ENCODE peak calls at places on chromosomes 3 and 15, in six cellular contexts. V is M059J; A is neuronal stem cell; D is stimulated activated CD4-positive, alpha-beta T cell treated with anti-CD3 and anti-CD28 coated beads, Interleukin-1b, Interleukin-23, amount 100 ng/mL, for 24 hours; J is omental fat pad; N is SK-N-MC. G is an unnamed sample.

GRCh38 chr15:69983696-69984265 is 113.9 kb downstream of the TLE3 start:
- DNase-seq in J (no peak), N (no peak), A (no peak), D (no peak), V (peak; percentile 64), G (no peak)

GRCh38 chr3:71579301-71579933 is 4.1 kb downstream of the FOXP1 start:
- DNase-seq in V (no peak), A (no peak), N (no peak), J (no peak), D (no peak), G (no peak)

GRCh38 chr3:141114179-141114745 is 63.1 kb downstream of the SPSB4 start:
- DNase-seq in D (no peak), J (no peak), N (no peak), A (no peak), V (no peak), G (no peak)

GRCh38 chr3:58121183-58121582 is 89.6 kb downstream of the DNASE1L3 start:
- DNase-seq in A (no peak), N (no peak), D (no peak), J (no peak), V (no peak), G (no peak)

GRCh38 chr3:195150194-195151118 is 120.5 kb downstream of the XXYLT1 start:
- DNase-seq in N (no peak), D (no peak), A (no peak), V (no peak), J (no peak), G (peak; percentile 26)

GRCh38 chr3:109927161-109927560 is 589.8 kb upstream of the DPPA4 start:
- DNase-seq in J (no peak), D (no peak), V (peak; percentile 99), N (no peak), A (no peak), G (peak; percentile 51)

GRCh38 chr3:102374863-102375637 is 59.8 kb upstream of the ZPLD1 start:
- DNase-seq in V (no peak), N (no peak), A (no peak), J (no peak), D (no peak), G (no peak)

GRCh38 chr3:33612641-33613040 is 105.4 kb downstream of the CLASP2 start:
- DNase-seq in V (no peak), J (no peak), N (no peak), D (no peak), A (no peak), G (no peak)

GRCh38 chr15:62928242-62928995 is 114.1 kb upstream of the TPM1 start:
- DNase-seq in V (peak; percentile 98), J (no peak), D (no peak), N (no peak), A (no peak), G (no peak)

GRCh38 chr3:10317311-10317960 is 3.5 kb downstream of the SEC13 start:
- DNase-seq in V (peak; percentile 19), J (peak; percentile 18), D (no peak), N (no peak), A (no peak), G (no peak)

GRCh38 chr15:66254364-66255292 is 1.1 kb upstream of the MEGF11 start:
- DNase-seq in D (no peak), N (no peak), J (no peak), A (no peak), V (no peak), G (no peak)

GRCh38 chr3:51971350-51971749 is 2.5 kb downstream of the ABHD14B start:
- DNase-seq in D (no peak), V (no peak), A (no peak), J (no peak), N (no peak), G (no peak)

GRCh38 chr3:13308406-13308805 is 111.7 kb downstream of the NUP210 start:
- DNase-seq in V (peak; percentile 9), N (no peak), D (no peak), J (no peak), A (peak; percentile 23), G (peak; percentile 14)

GRCh38 chr3:140845878-140846277 is 95.8 kb upstream of the SLC25A36 start:
- DNase-seq in D (no peak), A (no peak), N (no peak), V (no peak), J (no peak), G (no peak)

GRCh38 chr3:37734886-37735285 is 126.8 kb upstream of the CTDSPL start:
- DNase-seq in A (no peak), J (no peak), N (no peak), V (no peak), D (no peak), G (no peak)

GRCh38 chr3:46675426-46675825 is 18.1 kb downstream of the ALS2CL start:
- DNase-seq in A (no peak), J (no peak), N (no peak), D (no peak), V (no peak), G (no peak)

GRCh38 chr3:78647735-78648134 is 1120.1 kb downstream of the ROBO1 start:
- DNase-seq in A (no peak), V (peak; percentile 10), J (no peak), N (no peak), D (no peak), G (no peak)

GRCh38 chr3:44068753-44069152 is 172.9 kb upstream of the TOPAZ1 start:
- DNase-seq in D (no peak), A (no peak), N (no peak), V (no peak), J (no peak), G (no peak)

G was measured in LoVo.